ENCODE peak calls at places on chromosome 5, in nine cellular contexts. C, J, Z, V, A, Y, S, N and O are unnamed samples.

GRCh38 chr5:76081811-76082783 is 1.1 kb upstream of the SV2C start:
- DNase-seq in S (no peak), N (no peak), Z (no peak), A (no peak), V (no peak), Y (no peak), C (no peak), J (peak; percentile 8), O (no peak)

GRCh38 chr5:172114875-172115422 is 73.1 kb downstream of the STK10 start:
- DNase-seq in N (no peak), Y (no peak), Z (peak; percentile 68), A (peak; percentile 98), J (peak; percentile 98), V (no peak), S (no peak), C (peak; percentile 64), O (no peak)

GRCh38 chr5:180630426-180630825 is 19.0 kb downstream of the FLT4 start:
- DNase-seq in A (no peak), S (no peak), C (no peak), V (no peak), Z (peak; percentile 21), Y (no peak), N (no peak), J (no peak), O (no peak)

GRCh38 chr5:138305797-138306196 is 25.8 kb downstream of the CDC25C start:
- DNase-seq in N (no peak), J (no peak), Z (peak; percentile 84), Y (no peak), C (peak; percentile 77), S (no peak), V (no peak), A (peak; percentile 9), O (no peak)

GRCh38 chr5:56314536-56314935 is 81.4 kb upstream of the ANKRD55 start:
- DNase-seq in N (no peak), V (no peak), Y (peak; percentile 31), Z (peak; percentile 43), J (peak; percentile 29), C (no peak), A (no peak), S (no peak), O (no peak)

GRCh38 chr5:1387059-1387755 is 42.3 kb upstream of the CLPTM1L start:
- DNase-seq in Z (no peak), N (no peak), A (no peak), J (no peak), C (peak; percentile 33), S (no peak), Y (no peak), V (no peak), O (no peak)

GRCh38 chr5:67025437-67025836 is 171.2 kb downstream of the CD180 start:
- DNase-seq in A (no peak), Y (no peak), N (no peak), J (no peak), V (no peak), S (no peak), Z (no peak), C (no peak), O (no peak)

GRCh38 chr5:111197523-111197922 is 26.7 kb upstream of the CAMK4 start:
- DNase-seq in Y (peak; percentile 22), J (no peak), N (no peak), C (no peak), V (no peak), S (no peak), A (no peak), Z (no peak), O (no peak)

GRCh38 chr5:51995773-51996306 is 612.6 kb downstream of the ISL1 start:
- DNase-seq in V (no peak), Y (no peak), S (no peak), Z (no peak), A (no peak), N (no peak), C (no peak), J (no peak), O (no peak)

GRCh38 chr5:152547202-152547601 is 142.1 kb upstream of the NMUR2 start:
- DNase-seq in J (no peak), S (no peak), A (no peak), V (no peak), Z (no peak), C (no peak), N (no peak), Y (no peak), O (no peak)

GRCh38 chr5:17169507-17169906 is 47.9 kb upstream of the BASP1 start:
- DNase-seq in N (no peak), Y (peak; percentile 88), J (no peak), S (no peak), V (no peak), Z (no peak), C (no peak), A (no peak), O (no peak)

GRCh38 chr5:55159763-55160492 is at the start of gene GPX8:
- DNase-seq in S (no peak), Y (peak; percentile 93), J (peak; percentile 20), Z (no peak), C (peak; percentile 35), N (peak; percentile 82), V (no peak), A (no peak), O (no peak)

GRCh38 chr5:105952875-105953274 is 1717.9 kb downstream of the EFNA5 start:
- DNase-seq in A (no peak), Z (no peak), C (no peak), S (no peak), V (no peak), J (no peak), N (no peak), Y (peak; percentile 84), O (no peak)

GRCh38 chr5:147148715-147149114 is 86.1 kb upstream of the STK32A start:
- DNase-seq in V (no peak), C (no peak), N (no peak), J (no peak), S (no peak), A (no peak), Y (no peak), Z (no peak), O (no peak)

GRCh38 chr5:171907731-171908343 is 98.6 kb downstream of the FBXW11 start:
- DNase-seq in J (peak; percentile 67), C (peak; percentile 23), S (no peak), Z (peak; percentile 30), V (peak; percentile 17), Y (peak; percentile 80), A (peak; percentile 60), N (peak; percentile 59), O (no peak)

GRCh38 chr5:113122053-113122452 is 145.5 kb downstream of the DCP2 start:
- DNase-seq in V (no peak), N (no peak), Y (peak; percentile 81), Z (peak; percentile 35), A (no peak), C (no peak), S (no peak), J (no peak), O (no peak)

GRCh38 chr5:172492097-172492840 is 37.9 kb upstream of the SH3PXD2B start:
- DNase-seq in Y (no peak), C (no peak), N (no peak), Z (no peak), V (no peak), S (peak; percentile 63), A (no peak), J (no peak), O (peak; percentile 51)

GRCh38 chr5:160968480-160968879 is 116.5 kb upstream of the ATP10B start:
- DNase-seq in C (no peak), J (no peak), N (no peak), V (no peak), S (no peak), Z (no peak), Y (no peak), A (no peak), O (no peak)

GRCh38 chr5:160970605-160971191 is 118.7 kb upstream of the ATP10B start:
- DNase-seq in Y (peak; percentile 1), S (no peak), A (no peak), C (no peak), N (no peak), V (no peak), Z (no peak), J (no peak), O (no peak)
- TF ChIP-seq CTCF in Y (no peak), S (no peak), A (no peak), C (peak; percentile 28), N (no peak), V (no peak), Z (no peak), J (no peak), O (peak; percentile 74)

DNA sequence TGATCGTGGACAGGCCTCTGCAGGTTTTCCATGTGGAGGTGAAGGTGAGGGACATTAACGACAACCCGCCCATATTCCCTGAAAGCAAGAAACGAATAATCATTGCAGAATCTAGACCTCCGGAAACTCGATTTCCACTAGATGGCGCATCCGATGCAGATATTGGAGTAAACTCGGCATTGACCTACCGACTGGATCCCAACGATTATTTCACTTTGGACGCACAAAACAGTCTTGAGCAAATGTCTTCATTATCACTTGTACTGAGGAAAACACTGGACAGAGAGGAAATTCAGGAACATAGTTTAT is 621 bp downstream of the PCDHA13 start:
- DNase-seq in Z (no peak), A (no peak), C (no peak), V (no peak), S (no peak), Y (no peak), J (no peak), N (no peak), O (no peak)
- TF ChIP-seq CTCF in Z (no peak), A (no peak), C (no peak), V (no peak), S (no peak), Y (no peak), J (no peak), N (no peak), O (no peak)

GRCh38 chr5:100430268-100430900 is 104.8 kb upstream of the FAM174A start:
- DNase-seq in S (no peak), J (peak; percentile 60), Y (peak; percentile 56), Z (peak; percentile 37), C (peak; percentile 52), N (peak; percentile 41), A (peak; percentile 19), V (peak; percentile 9), O (no peak)
- TF ChIP-seq CTCF in S (no peak), J (peak; percentile 73), Y (peak; percentile 100), Z (peak; percentile 77), C (peak; percentile 63), N (peak; percentile 100), A (peak; percentile 66), V (peak; percentile 86), O (peak; percentile 82)

GRCh38 chr5:68260455-68260854 is 44.9 kb downstream of the PIK3R1 start:
- DNase-seq in J (no peak), S (no peak), Y (no peak), C (no peak), N (no peak), V (no peak), A (no peak), Z (no peak), O (no peak)

GRCh38 chr5:68258531-68258930 is 43.0 kb downstream of the PIK3R1 start:
- DNase-seq in N (no peak), C (no peak), A (no peak), S (no peak), Y (no peak), V (no peak), Z (no peak), J (peak; percentile 34), O (no peak)

GRCh38 chr5:68264024-68264956 is 48.7 kb downstream of the PIK3R1 start:
- DNase-seq in C (peak; percentile 42), V (no peak), Z (peak; percentile 79), J (no peak), A (no peak), N (peak; percentile 63), Y (peak; percentile 77), S (no peak), O (no peak)

GRCh38 chr5:68259696-68260095 is 44.1 kb downstream of the PIK3R1 start:
- DNase-seq in J (no peak), C (no peak), V (no peak), S (no peak), A (no peak), Z (no peak), N (no peak), Y (no peak), O (no peak)

GRCh38 chr5:68261174-68262021 is 45.8 kb downstream of the PIK3R1 start:
- DNase-seq in S (no peak), V (no peak), A (no peak), Z (no peak), J (no peak), Y (peak; percentile 94), N (no peak), C (no peak), O (no peak)
- TF ChIP-seq CTCF in S (peak; percentile 21), V (no peak), A (no peak), Z (peak; percentile 9), J (no peak), Y (peak; percentile 42), N (no peak), C (no peak), O (peak; percentile 32)